ENCODE peak calls at places on chromosomes 13 and 19, in seven cellular contexts. One of them, this sample, is unnamed.

GRCh38 chr13:110716235-110716505 is 2.7 kb downstream of the ING1 start:
- DNase-seq in IMR-90: no peak
- DNase-seq in astrocyte of the cerebellum: no peak
- DNase-seq in HS-27A: no peak
- DNase-seq in AG10803: no peak
- DNase-seq in H1: no peak
- DNase-seq in cardiac muscle cell: peak; percentile 30
- DNase-seq in this sample: no peak

GRCh38 chr19:3899531-3900294 is 19.2 kb downstream of the ATCAY start:
- DNase-seq in astrocyte of the cerebellum: no peak
- DNase-seq in H1: no peak
- DNase-seq in cardiac muscle cell: no peak
- DNase-seq in IMR-90: no peak
- DNase-seq in HS-27A: no peak
- DNase-seq in AG10803: peak; percentile 9
- DNase-seq in this sample: no peak

GRCh38 chr19:29378543-29379105 is 147.2 kb upstream of the VSTM2B start:
- DNase-seq in H1: peak; percentile 19
- DNase-seq in IMR-90: no peak
- DNase-seq in cardiac muscle cell: no peak
- DNase-seq in astrocyte of the cerebellum: no peak
- DNase-seq in HS-27A: no peak
- DNase-seq in AG10803: no peak
- DNase-seq in this sample: peak; percentile 49

GRCh38 chr19:13095393-13095784 is 7.3 kb downstream of the LYL1 start:
- DNase-seq in H1: no peak
- DNase-seq in astrocyte of the cerebellum: no peak
- DNase-seq in AG10803: no peak
- DNase-seq in IMR-90: no peak
- DNase-seq in HS-27A: no peak
- DNase-seq in cardiac muscle cell: no peak
- DNase-seq in this sample: no peak

GRCh38 chr13:24624801-24625231 is 55.4 kb upstream of the ATP12A start:
- DNase-seq in IMR-90: no peak
- DNase-seq in AG10803: no peak
- DNase-seq in HS-27A: no peak
- DNase-seq in astrocyte of the cerebellum: no peak
- DNase-seq in H1: no peak
- DNase-seq in cardiac muscle cell: peak; percentile 53
- DNase-seq in this sample: no peak

GRCh38 chr19:35715981-35716734 is 1.6 kb upstream of the KMT2B start:
- DNase-seq in IMR-90: peak; percentile 30
- DNase-seq in cardiac muscle cell: no peak
- DNase-seq in HS-27A: no peak
- DNase-seq in AG10803: peak; percentile 36
- DNase-seq in H1: peak; percentile 87
- DNase-seq in astrocyte of the cerebellum: no peak
- DNase-seq in this sample: no peak

GRCh38 chr19:13842294-13843103 is 34.4 kb upstream of the NANOS3 start:
- DNase-seq in HS-27A: no peak
- DNase-seq in IMR-90: peak; percentile 65
- DNase-seq in astrocyte of the cerebellum: no peak
- DNase-seq in cardiac muscle cell: peak; percentile 84
- DNase-seq in H1: no peak
- DNase-seq in AG10803: peak; percentile 79
- DNase-seq in this sample: no peak

GRCh38 chr13:22127277-22128143 is 456.6 kb downstream of the FGF9 start:
- DNase-seq in cardiac muscle cell: no peak
- DNase-seq in HS-27A: no peak
- DNase-seq in IMR-90: peak; percentile 24
- DNase-seq in astrocyte of the cerebellum: no peak
- DNase-seq in AG10803: no peak
- DNase-seq in H1: no peak
- DNase-seq in this sample: no peak

GRCh38 chr19:53945441-53945840 is 17.3 kb upstream of the CACNG8 start:
- DNase-seq in H1: peak; percentile 58
- DNase-seq in AG10803: no peak
- DNase-seq in cardiac muscle cell: peak; percentile 47
- DNase-seq in astrocyte of the cerebellum: no peak
- DNase-seq in IMR-90: peak; percentile 11
- DNase-seq in HS-27A: no peak
- DNase-seq in this sample: peak; percentile 34

GRCh38 chr13:51785592-51786424 is 18.2 kb downstream of the DHRS12 start:
- DNase-seq in HS-27A: no peak
- DNase-seq in IMR-90: peak; percentile 44
- DNase-seq in astrocyte of the cerebellum: no peak
- DNase-seq in AG10803: peak; percentile 54
- DNase-seq in cardiac muscle cell: peak; percentile 69
- DNase-seq in H1: no peak
- DNase-seq in this sample: no peak

GRCh38 chr13:20828540-20829364 is 55.0 kb upstream of the EEF1AKMT1 start:
- DNase-seq in HS-27A: no peak
- DNase-seq in AG10803: peak; percentile 58
- DNase-seq in H1: no peak
- DNase-seq in astrocyte of the cerebellum: peak; percentile 47
- DNase-seq in cardiac muscle cell: peak; percentile 70
- DNase-seq in IMR-90: peak; percentile 64
- DNase-seq in this sample: peak; percentile 44

GRCh38 chr13:108342369-108343289 is 73.1 kb downstream of the TNFSF13B start:
- DNase-seq in HS-27A: no peak
- DNase-seq in IMR-90: peak; percentile 35
- DNase-seq in astrocyte of the cerebellum: peak; percentile 45
- DNase-seq in H1: no peak
- DNase-seq in AG10803: peak; percentile 29
- DNase-seq in cardiac muscle cell: peak; percentile 42
- DNase-seq in this sample: peak; percentile 44

GRCh38 chr19:43809762-43810696 is 7.8 kb upstream of the LYPD5 start:
- DNase-seq in AG10803: peak; percentile 67
- DNase-seq in HS-27A: peak; percentile 46
- DNase-seq in cardiac muscle cell: peak; percentile 72
- DNase-seq in astrocyte of the cerebellum: peak; percentile 40
- DNase-seq in H1: no peak
- DNase-seq in IMR-90: peak; percentile 74
- DNase-seq in this sample: no peak

GRCh38 chr13:51761638-51762350 is 42.2 kb downstream of the DHRS12 start:
- DNase-seq in H1: no peak
- DNase-seq in IMR-90: peak; percentile 59
- DNase-seq in HS-27A: no peak
- DNase-seq in astrocyte of the cerebellum: no peak
- DNase-seq in cardiac muscle cell: no peak
- DNase-seq in AG10803: peak; percentile 7
- DNase-seq in this sample: no peak

GRCh38 chr13:44768233-44768632 is 192.1 kb upstream of the TSC22D1 start:
- DNase-seq in IMR-90: no peak
- DNase-seq in cardiac muscle cell: peak; percentile 45
- DNase-seq in astrocyte of the cerebellum: no peak
- DNase-seq in H1: no peak
- DNase-seq in AG10803: no peak
- DNase-seq in HS-27A: no peak
- DNase-seq in this sample: no peak

GRCh38 chr19:18865106-18865972 is 30.6 kb downstream of the CERS1 start:
- DNase-seq in IMR-90: no peak
- DNase-seq in cardiac muscle cell: no peak
- DNase-seq in H1: no peak
- DNase-seq in HS-27A: no peak
- DNase-seq in AG10803: no peak
- DNase-seq in astrocyte of the cerebellum: no peak
- DNase-seq in this sample: no peak

GRCh38 chr13:46140044-46140443 is 35.2 kb upstream of the CPB2 start:
- DNase-seq in HS-27A: no peak
- DNase-seq in AG10803: no peak
- DNase-seq in astrocyte of the cerebellum: no peak
- DNase-seq in IMR-90: no peak
- DNase-seq in H1: no peak
- DNase-seq in cardiac muscle cell: no peak
- DNase-seq in this sample: no peak

GRCh38 chr13:112133489-112134149 is 66.7 kb downstream of the SOX1 start:
- DNase-seq in cardiac muscle cell: no peak
- DNase-seq in HS-27A: no peak
- DNase-seq in astrocyte of the cerebellum: no peak
- DNase-seq in AG10803: no peak
- DNase-seq in IMR-90: no peak
- DNase-seq in H1: no peak
- DNase-seq in this sample: no peak

GRCh38 chr13:64749301-64749700 is 2480.8 kb downstream of the PCDH9 start:
- DNase-seq in HS-27A: no peak
- DNase-seq in H1: no peak
- DNase-seq in astrocyte of the cerebellum: no peak
- DNase-seq in cardiac muscle cell: no peak
- DNase-seq in IMR-90: no peak
- DNase-seq in AG10803: no peak
- DNase-seq in this sample: no peak

GRCh38 chr13:110417537-110417908 is 110.4 kb downstream of the COL4A2 start:
- DNase-seq in cardiac muscle cell: no peak
- DNase-seq in astrocyte of the cerebellum: no peak
- DNase-seq in AG10803: no peak
- DNase-seq in IMR-90: no peak
- DNase-seq in H1: no peak
- DNase-seq in HS-27A: no peak
- DNase-seq in this sample: no peak

GRCh38 chr19:34403784-34404108 is 453 bp upstream of the PDCD2L start:
- DNase-seq in HS-27A: no peak
- DNase-seq in astrocyte of the cerebellum: no peak
- DNase-seq in H1: no peak
- DNase-seq in cardiac muscle cell: no peak
- DNase-seq in AG10803: no peak
- DNase-seq in IMR-90: no peak
- DNase-seq in this sample: no peak

GRCh38 chr19:49676136-49676689 is 858 bp upstream of the PRMT1 start:
- DNase-seq in IMR-90: peak; percentile 95
- DNase-seq in AG10803: peak; percentile 95
- DNase-seq in HS-27A: no peak
- DNase-seq in H1: no peak
- DNase-seq in astrocyte of the cerebellum: peak; percentile 89
- DNase-seq in cardiac muscle cell: peak; percentile 97
- DNase-seq in this sample: no peak

GRCh38 chr19:56838930-56839664 is 1.4 kb downstream of the PEG3 start:
- DNase-seq in HS-27A: no peak
- DNase-seq in H1: no peak
- DNase-seq in astrocyte of the cerebellum: peak; percentile 72
- DNase-seq in AG10803: peak; percentile 3
- DNase-seq in cardiac muscle cell: peak; percentile 97
- DNase-seq in IMR-90: no peak
- DNase-seq in this sample: peak; percentile 98

GRCh38 chr13:71368301-71368700 is 498.7 kb downstream of the DACH1 start:
- DNase-seq in AG10803: no peak
- DNase-seq in cardiac muscle cell: no peak
- DNase-seq in H1: no peak
- DNase-seq in HS-27A: no peak
- DNase-seq in IMR-90: no peak
- DNase-seq in astrocyte of the cerebellum: no peak
- DNase-seq in this sample: no peak

GRCh38 chr19:48859711-48860572 is 8.5 kb downstream of the PLEKHA4 start:
- DNase-seq in astrocyte of the cerebellum: no peak
- DNase-seq in HS-27A: no peak
- DNase-seq in H1: peak; percentile 63
- DNase-seq in cardiac muscle cell: no peak
- DNase-seq in IMR-90: no peak
- DNase-seq in AG10803: no peak
- DNase-seq in this sample: no peak

GRCh38 chr13:45678282-45678681 is 23.8 kb upstream of the CBY2 start:
- DNase-seq in HS-27A: no peak
- DNase-seq in IMR-90: no peak
- DNase-seq in H1: no peak
- DNase-seq in astrocyte of the cerebellum: no peak
- DNase-seq in cardiac muscle cell: no peak
- DNase-seq in AG10803: no peak
- DNase-seq in this sample: no peak

GRCh38 chr13:52808842-52809219 is 39.6 kb downstream of the PCDH8 start:
- DNase-seq in HS-27A: no peak
- DNase-seq in IMR-90: no peak
- DNase-seq in AG10803: no peak
- DNase-seq in astrocyte of the cerebellum: no peak
- DNase-seq in cardiac muscle cell: no peak
- DNase-seq in H1: no peak
- DNase-seq in this sample: no peak

GRCh38 chr13:40492511-40492910 is 173.9 kb downstream of the FOXO1 start:
- DNase-seq in H1: no peak
- DNase-seq in astrocyte of the cerebellum: no peak
- DNase-seq in IMR-90: no peak
- DNase-seq in HS-27A: no peak
- DNase-seq in AG10803: no peak
- DNase-seq in cardiac muscle cell: no peak
- DNase-seq in this sample: no peak

GRCh38 chr13:75372517-75372916 is 109.5 kb downstream of the TBC1D4 start:
- DNase-seq in IMR-90: peak; percentile 62
- DNase-seq in H1: no peak
- DNase-seq in HS-27A: no peak
- DNase-seq in AG10803: peak; percentile 59
- DNase-seq in cardiac muscle cell: peak; percentile 72
- DNase-seq in astrocyte of the cerebellum: no peak
- DNase-seq in this sample: peak; percentile 47

GRCh38 chr19:35741216-35741541 is 1.1 kb downstream of the IGFLR1 start:
- DNase-seq in H1: no peak
- DNase-seq in astrocyte of the cerebellum: no peak
- DNase-seq in HS-27A: no peak
- DNase-seq in IMR-90: no peak
- DNase-seq in cardiac muscle cell: no peak
- DNase-seq in AG10803: no peak
- DNase-seq in this sample: no peak

GRCh38 chr19:40632311-40633036 is 31.3 kb downstream of the LTBP4 start:
- DNase-seq in IMR-90: no peak
- DNase-seq in cardiac muscle cell: no peak
- DNase-seq in astrocyte of the cerebellum: no peak
- DNase-seq in H1: no peak
- DNase-seq in AG10803: no peak
- DNase-seq in HS-27A: no peak
- DNase-seq in this sample: no peak

GRCh38 chr13:75345191-75345590 is 136.8 kb downstream of the TBC1D4 start:
- DNase-seq in cardiac muscle cell: peak; percentile 18
- DNase-seq in HS-27A: no peak
- DNase-seq in AG10803: peak; percentile 6
- DNase-seq in H1: no peak
- DNase-seq in astrocyte of the cerebellum: no peak
- DNase-seq in IMR-90: peak; percentile 57
- DNase-seq in this sample: no peak

GRCh38 chr19:16442386-16443276 is 29.1 kb downstream of the EPS15L1 start:
- DNase-seq in astrocyte of the cerebellum: no peak
- DNase-seq in H1: no peak
- DNase-seq in cardiac muscle cell: no peak
- DNase-seq in IMR-90: no peak
- DNase-seq in HS-27A: no peak
- DNase-seq in AG10803: no peak
- DNase-seq in this sample: no peak

GRCh38 chr19:10946964-10947657 is 13.7 kb upstream of the SMARCA4 start:
- DNase-seq in AG10803: peak; percentile 79
- DNase-seq in HS-27A: no peak
- DNase-seq in cardiac muscle cell: peak; percentile 77
- DNase-seq in IMR-90: peak; percentile 60
- DNase-seq in H1: no peak
- DNase-seq in astrocyte of the cerebellum: peak; percentile 62
- DNase-seq in this sample: no peak